ENCODE peak calls at places on chromosome 16, in six cellular contexts. K is neural progenitor cell, C is fibroblast of lung, O is K562, G is adipocyte, W is mammary epithelial cell. X is an unnamed sample.

GRCh38 chr16:4892356-4893102 is 44.4 kb downstream of the PPL start:
- DNase-seq in K (no peak), W (no peak), G (peak; percentile 63), C (peak; percentile 85), O (peak; percentile 37), X (no peak)

GRCh38 chr16:65773319-65773874 is 593.1 kb upstream of the CDH5 start:
- DNase-seq in W (no peak), G (no peak), K (no peak), O (no peak), C (no peak), X (no peak)

GRCh38 chr16:14366974-14367707 is 262.9 kb downstream of the PARN start:
- DNase-seq in W (no peak), G (peak; percentile 22), C (no peak), K (no peak), O (no peak), X (no peak)

GRCh38 chr16:79047337-79047736 is 553.2 kb downstream of the MAF start:
- DNase-seq in G (no peak), K (no peak), W (no peak), C (no peak), O (peak; percentile 27), X (no peak)

GRCh38 chr16:1290860-1291575 is 18.4 kb upstream of the UBE2I start:
- DNase-seq in K (no peak), C (no peak), G (no peak), W (no peak), O (no peak), X (no peak)

GRCh38 chr16:23408242-23409201 is 44.5 kb downstream of the COG7 start:
- DNase-seq in K (peak; percentile 49), G (peak; percentile 61), C (peak; percentile 76), O (no peak), W (no peak), X (peak; percentile 36)

GRCh38 chr16:73068546-73069401 is 20.8 kb upstream of the ZFHX3 start:
- DNase-seq in O (no peak), W (peak; percentile 85), K (peak; percentile 9), G (peak; percentile 81), C (peak; percentile 96), X (no peak)

GRCh38 chr16:4240624-4241023 is 1.3 kb downstream of the SRL start:
- DNase-seq in K (peak; percentile 39), G (no peak), C (no peak), W (no peak), O (no peak), X (no peak)

GRCh38 chr16:88390760-88391496 is 8.2 kb downstream of the ZNF469 start:
- DNase-seq in C (no peak), K (no peak), G (no peak), O (no peak), W (no peak), X (no peak)

GRCh38 chr16:72455743-72456659 is 284.0 kb upstream of the PMFBP1 start:
- DNase-seq in C (no peak), O (no peak), K (no peak), G (no peak), W (peak; percentile 67), X (peak; percentile 6)

GRCh38 chr16:77946834-77947233 is 75.5 kb upstream of the CLEC3A start:
- DNase-seq in C (no peak), K (peak; percentile 35), G (no peak), W (no peak), O (no peak), X (peak; percentile 38)

GRCh38 chr16:17434006-17434405 is 36.8 kb downstream of the XYLT1 start:
- DNase-seq in G (no peak), K (no peak), C (peak; percentile 21), O (no peak), W (no peak), X (no peak)

GRCh38 chr16:529012-529575 is 1.6 kb downstream of the CAPN15 start:
- DNase-seq in W (no peak), O (no peak), K (no peak), G (no peak), C (no peak), X (no peak)

GRCh38 chr16:14307623-14308356 is 236.7 kb downstream of the MRTFB start:
- DNase-seq in G (peak; percentile 32), K (no peak), O (no peak), W (peak; percentile 64), C (no peak), X (no peak)

GRCh38 chr16:87057291-87057881 is 259.8 kb downstream of the C16orf95 start:
- DNase-seq in W (no peak), O (peak; percentile 43), K (peak; percentile 33), G (no peak), C (peak; percentile 27), X (no peak)

GRCh38 chr16:69112285-69113129 is 7.1 kb downstream of the HAS3 start:
- DNase-seq in W (no peak), O (peak; percentile 80), G (peak; percentile 44), K (peak; percentile 84), C (peak; percentile 38), X (no peak)

GRCh38 chr16:66935319-66936011 is at the start of gene CES2:
- DNase-seq in C (peak; percentile 39), W (peak; percentile 85), K (no peak), G (peak; percentile 70), O (peak; percentile 60), X (no peak)

GRCh38 chr16:87822571-87822970 is 46.7 kb downstream of the SLC7A5 start:
- DNase-seq in W (no peak), K (peak; percentile 88), C (no peak), O (no peak), G (no peak), X (peak; percentile 57)

GRCh38 chr16:75555213-75555706 is 792 bp downstream of the TMEM231 start:
- DNase-seq in W (peak; percentile 91), O (peak; percentile 89), K (peak; percentile 93), C (peak; percentile 91), G (peak; percentile 95), X (peak; percentile 84)

GRCh38 chr16:77191259-77191969 is 424 bp downstream of the MON1B start:
- DNase-seq in G (no peak), C (peak; percentile 20), W (no peak), O (peak; percentile 35), K (peak; percentile 37), X (no peak)

GRCh38 chr16:81238296-81239011 is at the start of gene BCO1:
- DNase-seq in W (peak; percentile 60), K (peak; percentile 87), C (peak; percentile 64), G (peak; percentile 77), O (no peak), X (peak; percentile 70)

GRCh38 chr16:64406661-64407267 is 715.1 kb downstream of the CDH11 start:
- DNase-seq in G (no peak), K (peak; percentile 7), O (no peak), C (peak; percentile 3), W (no peak), X (no peak)

GRCh38 chr16:66196770-66197169 is 169.7 kb upstream of the CDH5 start:
- DNase-seq in W (no peak), C (no peak), G (no peak), O (no peak), K (no peak), X (no peak)

GRCh38 chr16:75377971-75378386 is 55.3 kb downstream of the CFDP1 start:
- DNase-seq in G (peak; percentile 93), O (no peak), K (peak; percentile 83), W (peak; percentile 98), C (peak; percentile 91), X (peak; percentile 71)

GRCh38 chr16:4038448-4038847 is 77.8 kb downstream of the ADCY9 start:
- DNase-seq in W (no peak), O (no peak), C (no peak), G (no peak), K (no peak), X (no peak)

GRCh38 chr16:53756329-53756996 is 52.5 kb downstream of the FTO start:
- DNase-seq in G (peak; percentile 43), W (peak; percentile 26), K (peak; percentile 86), C (peak; percentile 51), O (no peak), X (no peak)
- H3K9ac ChIP-seq in G (no peak overlapping the region), W (no peak overlapping the region), K (no peak overlapping the region), C (no peak overlapping the region), O (no peak overlapping the region), X (no peak overlapping the region)

DNA sequence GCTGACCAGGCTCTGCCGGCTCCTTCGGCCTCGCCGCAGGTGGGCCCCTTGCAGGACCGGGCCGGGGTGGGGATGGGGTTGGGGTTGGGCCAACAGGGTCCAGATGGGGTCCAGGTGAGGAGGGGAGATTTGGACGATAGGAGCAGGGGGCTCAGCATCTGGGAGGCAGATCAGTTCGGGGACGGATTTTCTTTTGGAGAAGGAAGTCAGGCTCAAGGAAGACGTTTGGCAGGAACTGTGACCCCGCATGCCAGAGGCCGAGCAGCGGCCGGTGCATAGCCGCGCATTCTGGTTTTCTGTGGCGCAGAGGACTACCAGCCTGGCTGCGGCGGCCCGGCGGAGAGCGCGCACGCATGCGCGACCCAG is 831 bp upstream of the ALDOA start:
- DNase-seq in G (no peak), O (peak; percentile 52), K (no peak), C (no peak), W (no peak), X (no peak)
- H3K4me1 ChIP-seq in G (peaks cover 54% of the 10 kb centered on the region), O (peaks cover 60% of the 10 kb centered on the region), K (peaks cover 34% of the 10 kb centered on the region), C (peaks cover 33% of the 10 kb centered on the region), W (peaks cover 36% of the 10 kb centered on the region), X (peaks cover 34% of the 10 kb centered on the region)

DNA sequence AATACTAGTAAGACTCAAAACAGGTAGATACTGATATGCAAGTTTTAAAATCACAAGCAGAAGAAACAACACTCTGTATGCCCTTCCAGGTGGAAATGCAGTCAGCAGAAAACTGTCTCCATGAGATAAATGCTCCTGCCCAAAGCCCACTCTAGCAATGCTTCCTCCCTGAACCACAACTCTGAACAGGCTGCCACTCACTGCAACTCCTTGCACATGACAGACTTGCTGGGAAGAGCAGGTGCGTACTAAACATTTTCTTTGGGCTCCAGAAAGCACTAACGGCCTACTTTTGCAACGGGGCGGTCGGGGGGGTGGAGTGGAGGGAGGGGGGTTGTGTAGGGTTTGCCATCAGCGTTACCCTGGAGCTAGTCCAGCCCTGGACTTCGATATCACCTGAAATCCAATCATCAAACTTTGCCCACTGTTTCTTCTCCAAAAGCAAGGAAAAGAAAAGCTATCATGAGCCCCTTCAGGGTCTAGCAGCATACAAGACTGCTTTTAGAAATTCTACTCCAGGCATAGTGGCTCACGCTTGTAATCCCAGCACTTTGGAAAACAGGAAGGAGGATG is 46.1 kb downstream of the ANKRD11 start:
- DNase-seq in G (no peak), W (no peak), O (no peak), K (no peak), C (no peak), X (no peak)
- H3K9ac ChIP-seq in G (peak overlapping the region; percentile 42), W (no peak overlapping the region), O (no peak overlapping the region), K (no peak overlapping the region), C (no peak overlapping the region), X (no peak overlapping the region)

GRCh38 chr16:83336630-83337029 is 471.1 kb upstream of the HSBP1 start:
- DNase-seq in O (no peak), G (peak; percentile 63), W (peak; percentile 61), K (no peak), C (peak; percentile 67), X (no peak)

GRCh38 chr16:83338138-83338537 is 469.6 kb upstream of the HSBP1 start:
- DNase-seq in O (no peak), K (no peak), G (peak; percentile 67), C (no peak), W (no peak), X (no peak)

GRCh38 chr16:83330251-83330650 is 477.5 kb upstream of the HSBP1 start:
- DNase-seq in K (no peak), W (no peak), C (no peak), G (no peak), O (no peak), X (no peak)

GRCh38 chr16:83338941-83339340 is 468.8 kb upstream of the HSBP1 start:
- DNase-seq in G (peak; percentile 16), W (no peak), C (no peak), O (no peak), K (no peak), X (no peak)

GRCh38 chr16:83335076-83335475 is 472.7 kb upstream of the HSBP1 start:
- DNase-seq in O (no peak), W (no peak), C (no peak), G (peak; percentile 31), K (no peak), X (no peak)
- H3K4me1 ChIP-seq in O (no peaks in the 10 kb centered on the region), W (no peaks in the 10 kb centered on the region), C (no peaks in the 10 kb centered on the region), G (peaks cover 10% of the 10 kb centered on the region), K (no peaks in the 10 kb centered on the region), X (no peaks in the 10 kb centered on the region)

GRCh38 chr16:53915452-53916160 is 211.7 kb downstream of the FTO start:
- DNase-seq in C (no peak), G (peak; percentile 13), K (peak; percentile 81), O (no peak), W (no peak), X (no peak)
- H3K9ac ChIP-seq in C (no peak overlapping the region), G (no peak overlapping the region), K (no peak overlapping the region), O (no peak overlapping the region), W (no peak overlapping the region), X (no peak overlapping the region)